ENCODE peak calls at places on chromosomes 6 and 20, in five cellular contexts. K is sigmoid colon, I is GM23248, A is transverse colon, G is upper lobe of left lung. R is an unnamed sample. For H3K4me1, the result is how much of the 10 kb centered on the place peaks cover.

GRCh38 chr20:53859684-53860083 is 210.7 kb downstream of the BCAS1 start:
- DNase-seq in I (peak), G (no peak), A (peak), K (peak), R (no peak)

GRCh38 chr20:64258071-64258823 is 2.7 kb downstream of the PCMTD2 start:
- DNase-seq in K (no peak), A (no peak), G (no peak), I (no peak), R (no peak)

GRCh38 chr20:44780226-44780625 is 30.1 kb downstream of the RIMS4 start:
- DNase-seq in K (no peak), A (peak), G (no peak), I (peak), R (no peak)

GRCh38 chr6:9628819-9629218 is 786.1 kb downstream of the TFAP2A start:
- DNase-seq in A (no peak), G (no peak), K (no peak), I (peak), R (no peak)

GRCh38 chr6:104625536-104625935 is 234.2 kb downstream of the HACE1 start:
- DNase-seq in G (no peak), A (no peak), K (no peak), I (peak), R (no peak)

GRCh38 chr6:49409951-49410542 is 53.0 kb downstream of the MMUT start:
- DNase-seq in G (no peak), K (peak), A (peak), I (peak), R (no peak)

GRCh38 chr20:11754451-11754850 is 163.2 kb upstream of the BTBD3 start:
- DNase-seq in K (no peak), I (no peak), G (no peak), A (no peak), R (no peak)

GRCh38 chr6:56716229-56716628 is 73.5 kb upstream of the DST start:
- DNase-seq in I (no peak), A (no peak), G (no peak), K (no peak), R (no peak)

GRCh38 chr20:63743210-63743970 is 3.8 kb downstream of the SLC2A4RG start:
- DNase-seq in A (no peak), G (peak), K (peak), I (no peak), R (no peak)

GRCh38 chr20:38023181-38024085 is 9.8 kb downstream of the TTI1 start:
- DNase-seq in I (peak), G (no peak), K (no peak), A (no peak), R (no peak)

GRCh38 chr20:64000906-64001305 is 20.0 kb downstream of the PRPF6 start:
- DNase-seq in I (no peak), G (no peak), A (no peak), K (no peak), R (no peak)

GRCh38 chr6:33694401-33694931 is 17.0 kb downstream of the UQCC2 start:
- DNase-seq in I (peak), G (peak), A (no peak), K (no peak), R (no peak)

GRCh38 chr6:11702796-11703130 is 75.8 kb downstream of the ADTRP start:
- DNase-seq in G (no peak), K (no peak), I (no peak), A (peak), R (no peak)

GRCh38 chr6:105896821-105897095 is 189.4 kb upstream of the PRDM1 start:
- DNase-seq in A (no peak), I (no peak), K (no peak), G (no peak), R (no peak)

GRCh38 chr6:142944126-142945066 is 580 bp downstream of the HIVEP2 start:
- DNase-seq in G (peak), K (peak), I (peak), A (peak), R (peak)

GRCh38 chr20:50625986-50626677 is 65.2 kb downstream of the RIPOR3 start:
- DNase-seq in I (peak), A (peak), G (peak), K (peak), R (peak)

GRCh38 chr20:25361287-25361683 is 29.4 kb downstream of the ABHD12 start:
- DNase-seq in A (no peak), K (no peak), I (peak), G (no peak), R (no peak)

GRCh38 chr6:143536461-143536865 is 24.9 kb upstream of the FUCA2 start:
- DNase-seq in A (peak), I (peak), K (no peak), G (peak), R (no peak)

GRCh38 chr20:9286501-9286900 is 217.6 kb downstream of the PLCB4 start:
- DNase-seq in A (no peak), I (peak), K (no peak), G (no peak), R (no peak)

GRCh38 chr6:23559587-23560343 is 566.2 kb upstream of the NRSN1 start:
- DNase-seq in I (no peak), K (no peak), G (no peak), A (peak), R (no peak)

GRCh38 chr20:1666802-1667201 is 9.2 kb upstream of the SIRPG start:
- DNase-seq in A (no peak), I (no peak), G (no peak), K (no peak), R (no peak)

GRCh38 chr6:14865609-14866100 is 380.2 kb upstream of the JARID2 start:
- DNase-seq in A (no peak), I (no peak), K (no peak), G (no peak), R (no peak)

GRCh38 chr6:1049900-1050299 is 262.0 kb upstream of the FOXQ1 start:
- DNase-seq in I (no peak), A (no peak), G (no peak), K (no peak), R (no peak)

GRCh38 chr6:56853541-56853940 is 101.4 kb upstream of the BEND6 start:
- DNase-seq in I (no peak), G (no peak), K (no peak), A (no peak), R (no peak)

GRCh38 chr6:135739288-135739687 is 112.2 kb upstream of the PDE7B start:
- DNase-seq in G (no peak), I (peak), A (no peak), K (no peak), R (no peak)

GRCh38 chr6:50381106-50381415 is 331.3 kb upstream of the DEFB112 start:
- DNase-seq in I (no peak), A (no peak), K (no peak), G (no peak), R (no peak)

GRCh38 chr6:113461153-113461897 is 395.8 kb upstream of the MARCKS start:
- DNase-seq in I (peak), A (no peak), K (no peak), G (no peak), R (no peak)

GRCh38 chr6:53855940-53856339 is 61.1 kb downstream of the LRRC1 start:
- DNase-seq in G (no peak), K (no peak), I (no peak), A (no peak), R (no peak)

GRCh38 chr20:45508068-45508886 is 7.1 kb downstream of the SPINT3 start:
- DNase-seq in I (no peak), A (no peak), K (no peak), G (no peak), R (no peak)

GRCh38 chr6:16964553-16965499 is 137.0 kb upstream of the STMND1 start:
- DNase-seq in K (peak), A (peak), I (peak), G (no peak), R (no peak)

GRCh38 chr6:148396926-148397325 is 54.3 kb downstream of the SASH1 start:
- DNase-seq in A (no peak), G (no peak), I (no peak), K (no peak), R (no peak)
- H3K4me1 ChIP-seq in A (under half), G (under half), I (under half), K (under half), R (under half)

DNA sequence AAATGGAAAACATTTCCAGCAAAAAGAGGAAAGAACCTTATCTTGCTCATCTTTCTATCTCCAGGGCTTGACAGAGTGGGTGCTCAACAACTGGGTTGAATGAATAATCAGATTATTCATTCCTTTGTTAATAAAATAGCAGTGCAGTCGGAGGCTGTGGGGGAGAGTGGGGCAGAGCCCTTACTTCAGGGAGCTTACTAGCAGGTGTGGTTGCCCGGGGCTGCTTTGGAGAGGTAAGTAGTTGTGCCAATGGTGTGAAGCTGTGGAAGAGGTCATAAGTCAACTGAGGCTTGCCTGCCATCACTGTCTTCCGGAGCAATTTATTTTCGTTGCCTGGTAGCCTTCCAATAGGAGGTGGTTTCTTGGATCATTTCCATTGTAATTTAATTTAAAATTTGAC is 51.2 kb downstream of the ZDHHC14 start:
- DNase-seq in I (no peak), G (no peak), K (no peak), A (no peak), R (no peak)
- H3K27ac ChIP-seq in I (no peak), G (no peak), K (no peak), A (no peak), R (no peak)

DNA sequence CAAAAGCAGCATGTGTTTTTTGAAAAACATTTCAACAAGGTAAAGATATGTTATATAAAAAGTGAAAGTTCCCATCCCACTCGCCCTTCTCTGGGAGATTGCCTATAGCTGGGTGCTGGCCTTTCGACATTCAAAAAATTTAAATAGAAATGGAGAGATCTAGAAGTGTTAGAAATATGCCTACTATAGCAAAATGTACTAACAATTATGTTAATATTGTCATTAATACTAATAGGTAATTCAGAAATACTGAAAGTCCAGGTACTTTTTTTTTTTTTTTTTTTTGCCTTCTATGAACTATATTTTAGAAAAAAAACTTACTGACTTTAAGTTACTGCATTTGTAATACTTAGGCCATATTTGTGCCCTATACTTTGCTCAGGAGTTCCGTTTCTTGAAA is 87.1 kb downstream of the SESN1 start:
- DNase-seq in G (no peak), K (no peak), I (no peak), A (no peak), R (no peak)
- H3K4me3 ChIP-seq in G (no peak), K (peak), I (peak), A (no peak), R (peak)

GRCh38 chr6:131761061-131761761 is 46.6 kb upstream of the ENPP1 start:
- DNase-seq in K (no peak), A (no peak), G (no peak), I (peak), R (no peak)

GRCh38 chr6:131761762-131762067 is 46.1 kb upstream of the ENPP1 start:
- DNase-seq in I (no peak), K (no peak), A (no peak), G (no peak), R (no peak)

GRCh38 chr6:131764350-131764749 is 43.5 kb upstream of the ENPP1 start:
- DNase-seq in G (no peak), K (no peak), I (peak), A (no peak), R (no peak)

GRCh38 chr6:131763749-131764148 is 44.1 kb upstream of the ENPP1 start:
- DNase-seq in G (no peak), A (no peak), I (no peak), K (no peak), R (no peak)

DNA sequence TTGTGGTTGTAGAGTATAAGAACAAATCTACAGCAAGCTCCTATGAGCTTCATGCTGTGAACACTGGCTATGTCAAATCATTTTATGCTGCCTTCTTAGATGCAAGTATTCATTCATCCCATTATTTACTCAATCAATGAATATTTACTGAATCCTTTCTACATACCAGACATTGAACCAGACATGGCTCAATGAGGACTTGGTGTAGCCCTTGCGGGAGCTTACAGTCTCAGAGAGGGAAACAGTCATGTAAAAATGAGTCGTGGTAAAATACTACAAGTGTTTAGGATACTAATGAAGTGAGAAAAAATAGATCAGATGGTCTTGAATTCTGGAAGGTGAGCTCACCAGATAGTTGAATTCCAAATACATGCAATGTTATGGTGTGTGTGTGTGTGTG is 44.8 kb upstream of the ENPP1 start:
- DNase-seq in I (peak), A (no peak), G (no peak), K (no peak), R (no peak)
- H3K4me1 ChIP-seq in I (half or more), A (under half), G (under half), K (under half), R (under half)

DNA sequence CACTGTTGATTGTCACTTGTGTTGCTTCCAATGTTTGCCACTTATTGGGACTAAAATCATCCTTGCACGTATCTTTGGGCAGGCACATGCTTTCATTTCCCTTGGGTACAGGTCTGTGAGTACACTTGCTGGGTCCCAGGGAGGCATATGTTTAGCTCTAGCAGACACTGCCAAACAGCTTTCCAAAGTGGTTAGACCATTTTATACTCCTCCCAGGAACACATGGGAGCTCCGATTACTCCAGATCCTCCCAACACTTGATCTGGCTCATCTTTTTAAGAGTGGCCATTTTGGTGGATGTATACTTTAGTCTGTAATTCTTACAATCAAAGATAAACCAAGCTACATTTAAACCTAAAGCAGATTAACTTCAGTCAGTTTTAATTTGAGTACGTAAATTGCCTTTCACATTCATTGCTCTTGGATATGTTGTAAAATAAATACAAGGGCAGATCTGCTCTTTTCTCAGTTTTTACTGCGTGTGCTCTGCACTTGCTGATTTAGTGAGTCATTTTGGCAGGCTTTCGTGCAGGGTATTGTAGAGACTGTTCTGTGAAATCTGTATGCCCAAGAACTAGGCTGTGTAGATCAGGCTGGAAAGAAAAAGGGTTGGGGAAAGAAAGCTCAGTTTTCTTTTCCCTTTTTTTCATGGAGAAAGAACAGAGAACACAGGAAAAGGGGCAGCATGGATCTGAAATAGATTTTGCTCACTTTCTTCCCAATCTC is 19.5 kb downstream of the SLC22A1 start:
- DNase-seq in K (peak), A (no peak), I (peak), G (no peak), R (no peak)
- H3K27ac ChIP-seq in K (peak), A (peak), I (no peak), G (no peak), R (peak)

DNA sequence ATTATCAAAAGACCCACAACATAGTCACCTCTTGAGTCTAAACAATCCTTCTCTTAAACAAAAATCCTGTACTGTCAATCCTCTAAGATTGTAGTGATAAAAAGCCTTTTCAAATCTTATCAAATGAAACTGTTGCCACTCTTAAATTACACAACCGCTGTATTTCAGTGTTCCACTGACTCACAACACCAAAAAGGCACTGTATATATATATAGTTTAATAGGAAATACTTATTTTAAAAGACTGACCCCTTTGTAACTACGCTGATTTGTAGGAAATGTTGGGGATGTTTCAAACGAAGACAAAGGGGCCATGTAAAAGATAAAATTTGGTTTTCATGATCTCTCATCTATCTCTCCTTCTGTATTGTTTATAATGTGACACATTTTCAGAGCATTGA is 14.1 kb downstream of the CPNE1 start:
- DNase-seq in K (no peak), G (no peak), I (no peak), A (no peak), R (no peak)
- H3K4me3 ChIP-seq in K (no peak), G (no peak), I (no peak), A (no peak), R (no peak)

GRCh38 chr6:30462482-30462881 is 26.8 kb upstream of the HLA-E start:
- DNase-seq in K (no peak), I (no peak), A (no peak), G (no peak), R (no peak)

GRCh38 chr6:30463651-30464618 is 25.4 kb upstream of the HLA-E start:
- DNase-seq in I (peak), A (peak), K (no peak), G (peak), R (no peak)

GRCh38 chr6:30461055-30461454 is 28.3 kb upstream of the HLA-E start:
- DNase-seq in G (no peak), K (no peak), I (no peak), A (no peak), R (no peak)

GRCh38 chr6:30465582-30466306 is 23.6 kb upstream of the HLA-E start:
- DNase-seq in K (no peak), G (no peak), A (no peak), I (peak), R (no peak)

GRCh38 chr6:30463242-30463641 is 26.1 kb upstream of the HLA-E start:
- DNase-seq in K (no peak), A (no peak), I (no peak), G (no peak), R (no peak)
- H3K4me1 ChIP-seq in K (under half), A (under half), I (under half), G (under half), R (under half)

GRCh38 chr20:39799366-39799965 is 837.3 kb downstream of the DHX35 start:
- DNase-seq in A (no peak), I (peak), G (no peak), K (no peak), R (no peak)
- H3K27ac ChIP-seq in A (no peak), I (peak), G (no peak), K (peak), R (no peak)

GRCh38 chr6:95576218-95576617 is 1.1 kb upstream of the MANEA start:
- DNase-seq in G (no peak), I (peak), K (no peak), A (no peak), R (no peak)
- H3K4me3 ChIP-seq in G (peak), I (peak), K (peak), A (no peak), R (peak)

R was measured in ascending aorta.